ENCODE peak calls at places on chromosomes 16 and 17, in nine cellular contexts. One of them, this sample, is unnamed.

GRCh38 chr17:77206557-77206956 is 65.8 kb downstream of the SEC14L1 start:
- DNase-seq in ovary: no peak
- DNase-seq in HFF-Myc: no peak
- DNase-seq in adrenal gland: no peak
- DNase-seq in WERI-Rb-1: no peak
- DNase-seq in upper lobe of right lung: no peak
- DNase-seq in uterus: no peak
- DNase-seq in GM06990: no peak
- DNase-seq in heart left ventricle: no peak
- DNase-seq in this sample: no peak

GRCh38 chr16:81730090-81731051 is 48.7 kb upstream of the PLCG2 start:
- DNase-seq in ovary: peak
- DNase-seq in HFF-Myc: peak
- DNase-seq in adrenal gland: peak
- DNase-seq in WERI-Rb-1: peak
- DNase-seq in upper lobe of right lung: peak
- DNase-seq in uterus: peak
- DNase-seq in GM06990: peak
- DNase-seq in heart left ventricle: peak
- DNase-seq in this sample: peak

GRCh38 chr17:17021194-17021863 is 20.9 kb upstream of the MPRIP start:
- DNase-seq in ovary: peak
- DNase-seq in HFF-Myc: no peak
- DNase-seq in adrenal gland: peak
- DNase-seq in WERI-Rb-1: peak
- DNase-seq in upper lobe of right lung: peak
- DNase-seq in uterus: no peak
- DNase-seq in GM06990: no peak
- DNase-seq in heart left ventricle: peak
- DNase-seq in this sample: no peak

GRCh38 chr16:31477220-31478216 is 5.4 kb upstream of the SLC5A2 start:
- DNase-seq in ovary: no peak
- DNase-seq in HFF-Myc: no peak
- DNase-seq in adrenal gland: peak
- DNase-seq in WERI-Rb-1: peak
- DNase-seq in upper lobe of right lung: peak
- DNase-seq in uterus: no peak
- DNase-seq in GM06990: no peak
- DNase-seq in heart left ventricle: no peak
- DNase-seq in this sample: no peak

GRCh38 chr16:63057342-63057741 is 1021.1 kb upstream of the CDH8 start:
- DNase-seq in ovary: no peak
- DNase-seq in HFF-Myc: no peak
- DNase-seq in adrenal gland: no peak
- DNase-seq in WERI-Rb-1: no peak
- DNase-seq in upper lobe of right lung: no peak
- DNase-seq in uterus: no peak
- DNase-seq in GM06990: no peak
- DNase-seq in heart left ventricle: no peak
- DNase-seq in this sample: no peak

GRCh38 chr16:88382491-88383400 is at the start of gene ZNF469:
- DNase-seq in ovary: peak
- DNase-seq in HFF-Myc: no peak
- DNase-seq in adrenal gland: peak
- DNase-seq in WERI-Rb-1: no peak
- DNase-seq in upper lobe of right lung: peak
- DNase-seq in uterus: no peak
- DNase-seq in GM06990: no peak
- DNase-seq in heart left ventricle: peak
- DNase-seq in this sample: no peak

GRCh38 chr17:73091770-73092517 is 544 bp downstream of the SLC39A11 start:
- DNase-seq in ovary: peak
- DNase-seq in HFF-Myc: no peak
- DNase-seq in adrenal gland: peak
- DNase-seq in WERI-Rb-1: peak
- DNase-seq in upper lobe of right lung: no peak
- DNase-seq in uterus: peak
- DNase-seq in GM06990: peak
- DNase-seq in heart left ventricle: peak
- DNase-seq in this sample: no peak

GRCh38 chr16:64925166-64925565 is 196.7 kb downstream of the CDH11 start:
- DNase-seq in ovary: no peak
- DNase-seq in HFF-Myc: no peak
- DNase-seq in adrenal gland: no peak
- DNase-seq in WERI-Rb-1: no peak
- DNase-seq in upper lobe of right lung: no peak
- DNase-seq in uterus: peak
- DNase-seq in GM06990: no peak
- DNase-seq in heart left ventricle: peak
- DNase-seq in this sample: no peak

GRCh38 chr17:49194297-49194607 is 16.1 kb downstream of the GNGT2 start:
- DNase-seq in ovary: no peak
- DNase-seq in HFF-Myc: no peak
- DNase-seq in adrenal gland: no peak
- DNase-seq in WERI-Rb-1: no peak
- DNase-seq in upper lobe of right lung: no peak
- DNase-seq in uterus: no peak
- DNase-seq in GM06990: no peak
- DNase-seq in heart left ventricle: no peak
- DNase-seq in this sample: no peak
- H3K4me3 ChIP-seq in ovary: no peak
- H3K4me3 ChIP-seq in HFF-Myc: no peak
- H3K4me3 ChIP-seq in adrenal gland: no peak
- H3K4me3 ChIP-seq in WERI-Rb-1: peak
- H3K4me3 ChIP-seq in upper lobe of right lung: no peak
- H3K4me3 ChIP-seq in uterus: no peak
- H3K4me3 ChIP-seq in GM06990: no peak
- H3K4me3 ChIP-seq in heart left ventricle: no peak
- H3K4me3 ChIP-seq in this sample: no peak

DNA sequence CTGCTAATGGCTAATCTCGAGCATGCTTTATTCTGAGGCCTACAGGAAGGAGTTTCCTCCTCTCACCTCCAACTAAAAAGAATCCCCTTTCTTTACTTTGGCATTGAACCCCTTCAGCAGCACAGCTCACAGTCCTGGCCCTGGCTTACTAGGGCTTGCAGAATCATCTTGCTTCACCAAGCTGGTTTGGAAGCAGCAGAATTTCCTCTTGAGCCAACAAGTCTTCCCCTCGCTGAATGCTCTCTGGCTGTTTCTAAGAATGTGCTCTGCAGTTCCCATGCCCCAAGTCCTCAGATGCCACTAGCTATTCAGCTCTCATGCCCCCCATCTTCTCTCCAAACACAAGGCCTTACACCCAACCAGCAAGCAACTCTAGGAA is 271.2 kb downstream of the NTN1 start:
- DNase-seq in ovary: no peak
- DNase-seq in HFF-Myc: no peak
- DNase-seq in adrenal gland: no peak
- DNase-seq in WERI-Rb-1: no peak
- DNase-seq in upper lobe of right lung: no peak
- DNase-seq in uterus: peak
- DNase-seq in GM06990: no peak
- DNase-seq in heart left ventricle: no peak
- DNase-seq in this sample: no peak
- TF ChIP-seq CTCF in ovary: no peak
- TF ChIP-seq CTCF in HFF-Myc: no peak
- TF ChIP-seq CTCF in adrenal gland: no peak
- TF ChIP-seq CTCF in WERI-Rb-1: no peak
- TF ChIP-seq CTCF in upper lobe of right lung: no peak
- TF ChIP-seq CTCF in uterus: no peak
- TF ChIP-seq CTCF in GM06990: no peak
- TF ChIP-seq CTCF in heart left ventricle: no peak
- TF ChIP-seq CTCF in this sample: no peak

GRCh38 chr16:48504216-48504615 is 105.8 kb downstream of the N4BP1 start:
- DNase-seq in ovary: no peak
- DNase-seq in HFF-Myc: no peak
- DNase-seq in adrenal gland: no peak
- DNase-seq in WERI-Rb-1: no peak
- DNase-seq in upper lobe of right lung: no peak
- DNase-seq in uterus: no peak
- DNase-seq in GM06990: no peak
- DNase-seq in heart left ventricle: no peak
- DNase-seq in this sample: no peak
- H3K4me3 ChIP-seq in ovary: no peak
- H3K4me3 ChIP-seq in HFF-Myc: no peak
- H3K4me3 ChIP-seq in adrenal gland: no peak
- H3K4me3 ChIP-seq in WERI-Rb-1: no peak
- H3K4me3 ChIP-seq in upper lobe of right lung: no peak
- H3K4me3 ChIP-seq in uterus: no peak
- H3K4me3 ChIP-seq in GM06990: no peak
- H3K4me3 ChIP-seq in heart left ventricle: no peak
- H3K4me3 ChIP-seq in this sample: no peak

GRCh38 chr16:57783116-57783515 is 19.2 kb downstream of the KIFC3 start:
- DNase-seq in ovary: no peak
- DNase-seq in HFF-Myc: no peak
- DNase-seq in adrenal gland: no peak
- DNase-seq in WERI-Rb-1: no peak
- DNase-seq in upper lobe of right lung: no peak
- DNase-seq in uterus: no peak
- DNase-seq in GM06990: no peak
- DNase-seq in heart left ventricle: no peak
- DNase-seq in this sample: no peak

GRCh38 chr16:57783883-57784282 is 18.4 kb downstream of the KIFC3 start:
- DNase-seq in ovary: no peak
- DNase-seq in HFF-Myc: no peak
- DNase-seq in adrenal gland: no peak
- DNase-seq in WERI-Rb-1: no peak
- DNase-seq in upper lobe of right lung: no peak
- DNase-seq in uterus: no peak
- DNase-seq in GM06990: no peak
- DNase-seq in heart left ventricle: peak
- DNase-seq in this sample: no peak

GRCh38 chr16:57784334-57784733 is 18.0 kb downstream of the KIFC3 start:
- DNase-seq in ovary: no peak
- DNase-seq in HFF-Myc: no peak
- DNase-seq in adrenal gland: no peak
- DNase-seq in WERI-Rb-1: no peak
- DNase-seq in upper lobe of right lung: no peak
- DNase-seq in uterus: no peak
- DNase-seq in GM06990: no peak
- DNase-seq in heart left ventricle: no peak
- DNase-seq in this sample: no peak

GRCh38 chr16:57781349-57781740 is 20.9 kb downstream of the KIFC3 start:
- DNase-seq in ovary: no peak
- DNase-seq in HFF-Myc: no peak
- DNase-seq in adrenal gland: no peak
- DNase-seq in WERI-Rb-1: no peak
- DNase-seq in upper lobe of right lung: no peak
- DNase-seq in uterus: no peak
- DNase-seq in GM06990: no peak
- DNase-seq in heart left ventricle: peak
- DNase-seq in this sample: no peak

DNA sequence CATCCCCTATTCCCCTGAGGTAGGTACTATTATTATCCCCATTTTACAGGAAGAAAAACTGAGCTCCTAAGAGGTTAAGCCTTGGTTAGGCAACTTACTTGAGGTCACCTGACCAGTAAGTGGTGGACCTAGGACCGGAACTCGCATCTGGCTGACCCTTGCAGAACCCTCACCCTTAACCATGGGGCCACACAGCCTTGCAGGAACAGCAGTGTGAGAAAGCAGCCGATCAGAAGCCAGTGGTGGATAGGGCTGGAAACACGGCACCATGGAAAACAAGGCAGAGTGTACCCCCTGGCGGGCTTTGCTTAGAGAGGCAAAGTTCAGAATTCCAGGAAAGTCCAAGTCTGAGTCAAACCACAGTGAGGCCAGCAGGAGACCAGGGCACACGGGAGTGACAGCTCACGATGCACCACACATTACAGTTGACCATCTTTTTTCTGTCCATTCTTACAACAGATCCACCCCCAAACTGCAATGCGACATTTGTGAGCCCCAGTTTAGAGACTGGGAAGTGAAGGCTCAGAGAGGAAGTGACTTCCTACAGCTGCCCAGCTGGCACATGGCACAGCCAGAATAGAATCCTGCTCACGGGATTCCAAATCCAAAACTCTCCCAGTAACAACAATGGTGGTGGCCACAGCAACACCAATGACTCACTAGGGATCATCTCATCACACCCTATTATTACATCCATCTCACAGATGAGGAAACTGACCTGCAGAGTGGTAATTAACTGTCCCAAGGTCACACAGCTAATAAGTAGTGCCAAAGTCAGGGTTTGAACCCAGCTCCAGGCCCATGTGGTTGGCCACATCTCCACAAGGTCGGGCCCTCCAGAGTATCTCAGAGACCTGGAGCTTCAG is 20.3 kb downstream of the KIFC3 start:
- DNase-seq in ovary: no peak
- DNase-seq in HFF-Myc: no peak
- DNase-seq in adrenal gland: no peak
- DNase-seq in WERI-Rb-1: no peak
- DNase-seq in upper lobe of right lung: no peak
- DNase-seq in uterus: no peak
- DNase-seq in GM06990: no peak
- DNase-seq in heart left ventricle: peak
- DNase-seq in this sample: no peak
- TF ChIP-seq CTCF in ovary: no peak
- TF ChIP-seq CTCF in HFF-Myc: no peak
- TF ChIP-seq CTCF in adrenal gland: no peak
- TF ChIP-seq CTCF in WERI-Rb-1: no peak
- TF ChIP-seq CTCF in upper lobe of right lung: no peak
- TF ChIP-seq CTCF in uterus: no peak
- TF ChIP-seq CTCF in GM06990: no peak
- TF ChIP-seq CTCF in heart left ventricle: no peak
- TF ChIP-seq CTCF in this sample: no peak

GRCh38 chr17:12665263-12666210 is at the start of gene MYOCD:
- DNase-seq in ovary: peak
- DNase-seq in HFF-Myc: no peak
- DNase-seq in adrenal gland: peak
- DNase-seq in WERI-Rb-1: peak
- DNase-seq in upper lobe of right lung: peak
- DNase-seq in uterus: peak
- DNase-seq in GM06990: peak
- DNase-seq in heart left ventricle: peak
- DNase-seq in this sample: no peak
- H3K4me3 ChIP-seq in ovary: peak
- H3K4me3 ChIP-seq in HFF-Myc: peak
- H3K4me3 ChIP-seq in adrenal gland: peak
- H3K4me3 ChIP-seq in WERI-Rb-1: peak
- H3K4me3 ChIP-seq in upper lobe of right lung: peak
- H3K4me3 ChIP-seq in uterus: peak
- H3K4me3 ChIP-seq in GM06990: peak
- H3K4me3 ChIP-seq in heart left ventricle: peak
- H3K4me3 ChIP-seq in this sample: peak

GRCh38 chr17:49471089-49471683 is 23.9 kb upstream of the NGFR start:
- DNase-seq in ovary: no peak
- DNase-seq in HFF-Myc: no peak
- DNase-seq in adrenal gland: peak
- DNase-seq in WERI-Rb-1: no peak
- DNase-seq in upper lobe of right lung: no peak
- DNase-seq in uterus: no peak
- DNase-seq in GM06990: no peak
- DNase-seq in heart left ventricle: peak
- DNase-seq in this sample: no peak
- TF ChIP-seq CTCF in ovary: no peak
- TF ChIP-seq CTCF in HFF-Myc: no peak
- TF ChIP-seq CTCF in adrenal gland: no peak
- TF ChIP-seq CTCF in WERI-Rb-1: no peak
- TF ChIP-seq CTCF in upper lobe of right lung: no peak
- TF ChIP-seq CTCF in uterus: no peak
- TF ChIP-seq CTCF in GM06990: no peak
- TF ChIP-seq CTCF in heart left ventricle: no peak
- TF ChIP-seq CTCF in this sample: no peak

This sample was measured in retinal pigment epithelial cell.